ENCODE peak calls at places on chromosomes 4 and X, in six cellular contexts. J, R, M, F, B and L are unnamed samples.

GRCh38 chrX:123425471-123425870 is 241.4 kb downstream of the GRIA3 start:
- DNase-seq in J (no peak), R (no peak), M (no peak), F (no peak), B (no peak), L (no peak)

GRCh38 chr4:153489856-153490558 is 23.8 kb downstream of the TMEM131L start:
- DNase-seq in J (no peak), R (no peak), M (no peak), F (no peak), B (no peak), L (no peak)

GRCh38 chrX:106917830-106918500 is 2.2 kb upstream of the CLDN2 start:
- DNase-seq in J (no peak), R (no peak), M (no peak), F (peak; percentile 84), B (no peak), L (peak; percentile 58)

GRCh38 chr4:20493761-20494353 is 206.4 kb upstream of the PACRGL start:
- DNase-seq in J (no peak), R (no peak), M (no peak), F (no peak), B (no peak), L (no peak)

GRCh38 chrX:40773188-40773587 is 37.8 kb upstream of the MED14 start:
- DNase-seq in J (no peak), R (no peak), M (no peak), F (no peak), B (no peak), L (no peak)

GRCh38 chrX:104315555-104315954 is 60.8 kb upstream of the ESX1 start:
- DNase-seq in J (no peak), R (no peak), M (no peak), F (peak; percentile 47), B (no peak), L (no peak)

GRCh38 chrX:101229155-101229554 is 9.6 kb downstream of the DRP2 start:
- DNase-seq in J (no peak), R (no peak), M (no peak), F (peak; percentile 24), B (no peak), L (no peak)

GRCh38 chr4:112531146-112531545 is 15.2 kb upstream of the NEUROG2 start:
- DNase-seq in J (no peak), R (no peak), M (no peak), F (peak; percentile 29), B (no peak), L (no peak)

GRCh38 chrX:119067023-119067739 is 5.6 kb upstream of the CT47C1 start:
- DNase-seq in J (no peak), R (no peak), M (peak; percentile 56), F (peak; percentile 16), B (peak; percentile 72), L (peak; percentile 62)

GRCh38 chrX:47380268-47380667 is 9.9 kb downstream of the ZNF157 start:
- DNase-seq in J (peak; percentile 29), R (no peak), M (no peak), F (no peak), B (no peak), L (peak; percentile 16)

GRCh38 chr4:19807505-19807904 is 444.2 kb upstream of the SLIT2 start:
- DNase-seq in J (no peak), R (no peak), M (no peak), F (peak; percentile 15), B (no peak), L (no peak)

GRCh38 chr4:176320976-176321361 is 1.2 kb downstream of the SPCS3 start:
- DNase-seq in J (no peak), R (no peak), M (no peak), F (no peak), B (no peak), L (no peak)

GRCh38 chr4:102431608-102431961 is 69.6 kb upstream of the NFKB1 start:
- DNase-seq in J (no peak), R (no peak), M (no peak), F (no peak), B (no peak), L (no peak)

GRCh38 chr4:2385450-2386020 is 32.9 kb downstream of the ZFYVE28 start:
- DNase-seq in J (no peak), R (no peak), M (peak; percentile 68), F (no peak), B (no peak), L (no peak)

GRCh38 chr4:47374477-47374876 is 89.0 kb downstream of the COMMD8 start:
- DNase-seq in J (no peak), R (no peak), M (no peak), F (peak; percentile 43), B (no peak), L (no peak)

GRCh38 chr4:3257125-3257690 is 8.2 kb downstream of the MSANTD1 start:
- DNase-seq in J (no peak), R (no peak), M (no peak), F (no peak), B (peak; percentile 47), L (no peak)

GRCh38 chr4:88655226-88655625 is 42.4 kb downstream of the NAP1L5 start:
- DNase-seq in J (no peak), R (no peak), M (no peak), F (no peak), B (no peak), L (no peak)

GRCh38 chr4:79492148-79492547 is 84.1 kb upstream of the GK2 start:
- DNase-seq in J (no peak), R (no peak), M (no peak), F (no peak), B (no peak), L (no peak)